ENCODE peak calls at places on chromosomes 13 and 19, in four cellular contexts. T is GM12878, C is astrocyte, A is GM23338. L is an unnamed sample.

GRCh38 chr13:94362411-94362909 is 117.0 kb downstream of the DCT start:
- DNase-seq in T (peak), C (peak), A (peak), L (peak)

GRCh38 chr13:110422913-110423688 is 116.0 kb downstream of the COL4A2 start:
- DNase-seq in T (no peak), C (peak), A (no peak), L (no peak)

GRCh38 chr13:28138756-28139470 is 568 bp downstream of the PAN3 start:
- DNase-seq in T (peak), C (peak), A (peak), L (peak)

GRCh38 chr19:58379276-58379675 is 1.6 kb downstream of the ZNF837 start:
- DNase-seq in T (no peak), C (no peak), A (no peak), L (no peak)

GRCh38 chr19:37226248-37226647 is 8.2 kb downstream of the ZNF383 start:
- DNase-seq in T (no peak), C (no peak), A (no peak), L (no peak)

GRCh38 chr13:24943136-24943535 is 152.8 kb upstream of the PABPC3 start:
- DNase-seq in T (no peak), C (no peak), A (no peak), L (no peak)

GRCh38 chr13:100633461-100633860 is 41.1 kb downstream of the TMTC4 start:
- DNase-seq in T (no peak), C (peak), A (no peak), L (no peak)

GRCh38 chr13:20353973-20354372 is 121.9 kb upstream of the GJB6 start:
- DNase-seq in T (no peak), C (peak), A (no peak), L (no peak)

GRCh38 chr13:62613819-62614218 is 1198.2 kb upstream of the PCDH20 start:
- DNase-seq in T (no peak), C (no peak), A (no peak), L (no peak)

GRCh38 chr13:40228981-40229380 is 437.5 kb downstream of the FOXO1 start:
- DNase-seq in T (no peak), C (no peak), A (no peak), L (no peak)

GRCh38 chr19:43720936-43721335 is 5.1 kb downstream of the IRGC start:
- DNase-seq in T (no peak), C (no peak), A (no peak), L (no peak)

GRCh38 chr19:51083783-51084182 is 1.1 kb upstream of the KLK14 start:
- DNase-seq in T (no peak), C (no peak), A (no peak), L (no peak)

GRCh38 chr13:66087149-66087780 is 1142.9 kb downstream of the PCDH9 start:
- DNase-seq in T (no peak), C (peak), A (no peak), L (no peak)

GRCh38 chr13:40983269-40983668 is 35.8 kb downstream of the ELF1 start:
- DNase-seq in T (no peak), C (peak), A (no peak), L (no peak)

GRCh38 chr13:113804703-113805430 is 45.8 kb downstream of the TMEM255B start:
- DNase-seq in T (no peak), C (no peak), A (peak), L (no peak)

GRCh38 chr19:47156861-47157454 is 26.3 kb downstream of the SAE1 start:
- DNase-seq in T (peak), C (peak), A (no peak), L (no peak)

GRCh38 chr13:95756072-95756471 is 79.1 kb downstream of the DNAJC3 start:
- DNase-seq in T (no peak), C (no peak), A (no peak), L (no peak)

DNA sequence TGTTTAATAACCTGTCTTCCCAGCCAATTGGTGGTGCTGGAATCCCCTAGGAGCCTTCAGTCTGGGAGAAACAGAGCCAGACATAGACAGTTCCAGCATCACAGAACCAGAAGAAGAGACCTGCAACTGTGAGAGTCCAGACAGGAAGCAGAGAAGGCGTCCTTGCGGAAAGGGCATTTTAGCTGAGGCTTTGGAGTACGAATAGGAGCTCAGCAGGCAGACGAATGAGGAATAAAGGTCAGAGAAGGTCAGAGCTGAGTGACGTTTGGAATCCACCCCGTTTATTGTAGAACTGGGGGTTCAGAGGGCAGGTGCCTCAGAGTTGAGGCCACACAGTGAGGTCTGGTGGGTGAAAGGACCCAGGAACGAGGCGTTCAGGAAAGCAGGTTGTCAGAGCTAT is 5.2 kb downstream of the ARRDC2 start:
- DNase-seq in T (no peak), C (no peak), A (no peak), L (no peak)
- H3K4me3 ChIP-seq in T (no peak), C (no peak), A (no peak), L (no peak)

DNA sequence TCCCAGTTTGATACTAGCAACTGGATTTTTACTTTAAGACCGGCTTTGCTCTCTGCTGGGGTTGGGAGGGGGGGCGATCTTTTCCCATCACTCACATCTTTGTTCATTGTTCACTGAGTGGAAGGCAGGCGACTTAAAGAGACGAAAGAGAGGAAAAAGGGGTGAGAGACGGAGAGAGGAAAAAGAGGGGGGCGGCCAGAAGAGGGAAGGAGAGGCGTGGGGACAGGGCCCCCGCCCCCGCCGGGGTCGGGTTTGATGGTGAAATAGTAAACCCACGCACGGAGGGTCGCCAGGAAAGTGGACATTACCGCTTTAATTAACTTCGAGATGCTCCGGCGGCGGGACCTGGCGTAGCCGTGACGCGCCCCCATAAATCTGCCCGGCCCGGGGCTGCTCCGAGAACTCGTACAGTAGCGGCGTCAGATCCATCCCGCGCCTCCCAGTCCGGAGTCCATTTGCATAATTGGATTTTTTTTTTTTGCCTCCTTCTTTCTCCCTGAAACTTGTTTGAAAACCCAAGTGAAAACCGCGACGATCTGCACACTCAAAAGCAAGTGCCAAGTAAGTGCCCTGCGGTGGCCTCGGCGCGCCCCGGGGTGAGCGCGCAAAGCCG is 144.0 kb upstream of the ZNF536 start:
- DNase-seq in T (no peak), C (no peak), A (peak), L (no peak)
- H2AFZ ChIP-seq in T (no peak), C (peak), A (peak), L (no peak)

DNA sequence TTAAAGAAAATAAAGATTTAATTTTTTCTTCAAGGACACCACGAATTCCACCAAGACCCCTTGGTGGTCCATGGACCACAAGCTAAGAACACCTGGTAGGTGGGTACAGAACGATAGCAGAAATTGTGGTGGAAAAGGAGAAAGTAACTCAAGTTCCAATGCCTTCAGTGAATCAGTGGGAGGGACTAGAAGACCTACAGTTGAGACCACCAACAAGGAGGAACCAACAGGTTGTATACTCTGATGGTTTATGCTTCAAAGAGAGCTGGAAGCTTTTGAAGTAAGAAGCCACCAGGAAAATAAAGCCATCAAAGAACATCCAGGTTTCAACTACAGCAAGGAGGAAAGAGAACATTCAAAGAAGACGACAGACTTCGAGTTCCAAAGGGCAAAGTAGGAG is 42.4 kb downstream of the DIAPH3 start:
- DNase-seq in T (no peak), C (no peak), A (no peak), L (no peak)
- H3K4me3 ChIP-seq in T (no peak), C (no peak), A (no peak), L (no peak)

GRCh38 chr19:48415869-48416268 is 22.4 kb downstream of the GRIN2D start:
- DNase-seq in T (no peak), C (no peak), A (no peak), L (no peak)
- H2AFZ ChIP-seq in T (no peak), C (no peak), A (no peak), L (no peak)

DNA sequence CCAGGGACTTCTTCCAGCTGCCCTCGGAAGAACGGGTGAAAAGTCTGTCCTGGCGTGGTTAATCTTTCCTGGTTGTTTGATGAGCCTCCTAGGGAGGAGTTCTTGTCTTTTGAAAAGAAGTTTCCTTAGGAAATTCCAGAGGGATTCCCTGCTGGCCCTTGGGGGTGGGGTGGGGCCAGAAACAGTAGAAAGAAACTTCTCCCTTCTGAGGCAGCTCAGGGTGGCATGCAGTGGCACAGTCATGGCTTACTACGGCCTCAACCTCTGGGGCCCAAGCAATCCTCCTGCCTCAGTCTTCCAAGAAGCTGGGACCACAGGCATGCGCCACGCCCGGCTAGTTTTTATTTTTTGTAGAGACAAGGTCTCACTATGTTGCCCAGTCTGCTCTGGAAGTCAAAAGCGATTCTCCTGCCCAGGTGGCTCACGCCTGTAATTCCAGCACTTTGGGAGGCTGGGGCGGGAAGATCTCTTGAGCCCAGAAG is 1.5 kb downstream of the ZNF101 start:
- DNase-seq in T (no peak), C (no peak), A (peak), L (no peak)
- H3K4me3 ChIP-seq in T (peak), C (no peak), A (peak), L (peak)

DNA sequence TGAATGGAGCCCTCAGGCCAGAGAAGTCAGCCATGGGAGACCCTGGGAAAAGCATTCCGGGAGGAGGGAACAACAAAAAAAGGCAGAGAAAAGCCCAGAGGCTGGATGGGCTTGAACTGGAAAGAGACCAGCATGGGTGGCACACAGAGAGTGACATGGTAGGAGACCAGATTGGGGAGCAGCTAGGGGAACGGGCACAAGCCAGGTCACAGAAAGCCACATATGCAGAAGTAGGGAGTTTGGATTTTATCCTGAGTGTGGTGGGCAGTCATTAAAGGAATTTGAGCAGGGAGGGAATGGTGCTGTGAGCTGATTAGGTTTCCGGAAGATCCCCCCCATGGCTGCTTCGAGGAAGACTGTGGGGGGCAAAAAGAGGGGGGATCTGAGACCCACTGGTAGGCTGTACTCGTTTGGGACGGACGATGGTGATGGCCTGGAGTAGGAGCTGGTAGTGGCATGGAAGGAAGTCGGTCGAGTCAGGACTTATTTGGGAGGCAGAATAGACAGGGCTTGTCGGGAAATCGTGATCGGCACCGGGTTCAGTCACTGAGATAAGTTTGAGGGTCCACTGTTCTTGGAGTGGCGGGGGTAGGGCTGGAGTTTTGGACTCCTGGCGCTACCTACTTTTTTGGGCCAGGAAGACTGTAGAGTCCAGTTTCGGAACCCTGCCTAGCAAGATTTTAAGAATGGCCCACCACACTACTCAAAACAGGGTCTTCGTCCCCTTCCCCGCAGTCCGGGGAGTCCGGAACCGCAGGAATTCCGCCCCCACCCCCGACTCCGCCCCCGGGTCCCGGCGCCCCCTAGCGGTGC is 949 bp downstream of the SERTAD1 start:
- DNase-seq in T (no peak), C (no peak), A (peak), L (no peak)
- H2AFZ ChIP-seq in T (peak), C (peak), A (peak), L (peak)

GRCh38 chr19:55178781-55179569 is 1.1 kb downstream of the SYT5 start:
- DNase-seq in T (peak), C (peak), A (peak), L (peak)
- H3K4me3 ChIP-seq in T (peak), C (peak), A (peak), L (peak)

DNA sequence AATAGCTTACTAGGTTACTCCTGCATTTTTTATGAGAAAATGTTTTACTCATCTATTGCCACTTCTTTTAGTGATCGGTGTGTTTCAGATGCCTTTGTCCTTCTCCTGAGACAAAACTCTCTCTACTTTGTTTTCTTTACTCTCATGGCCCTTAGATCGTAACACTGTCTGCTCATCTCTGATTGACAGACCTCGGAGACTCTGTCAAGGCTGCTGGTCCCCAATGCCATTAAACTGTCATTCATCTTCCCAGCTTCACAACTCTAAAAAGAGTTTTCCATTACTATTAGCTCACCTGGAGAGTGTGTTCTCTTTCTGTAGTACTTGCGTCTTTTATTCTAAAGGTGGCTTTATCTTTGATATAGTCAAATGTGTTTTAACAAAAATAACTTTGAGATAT is 765.2 kb downstream of the SLITRK1 start:
- DNase-seq in T (no peak), C (no peak), A (no peak), L (no peak)
- H2AFZ ChIP-seq in T (no peak), C (no peak), A (no peak), L (no peak)

GRCh38 chr19:54727562-54727961 is 3.3 kb downstream of the KIR3DL3 start:
- DNase-seq in T (no peak), C (no peak), A (no peak), L (no peak)
- H3K4me3 ChIP-seq in T (no peak), C (no peak), A (no peak), L (no peak)